ENCODE peak calls at places on chromosomes 3 and 15, in six cellular contexts. One of them, this sample, is unnamed.

GRCh38 chr3:32886296-32886695 is 65.1 kb upstream of the CCR4 start:
- DNase-seq in stimulated activated CD8-positive, alpha-beta memory T cell treated with anti-CD3 and anti-CD28 coated beads, Interleukin-15, amount 100 ng/mL, for 4 hours: no peak
- DNase-seq in activated CD4-positive, alpha-beta T cell treated with anti-CD3 and anti-CD28 coated beads for 24 hours: no peak
- DNase-seq in EL: no peak
- DNase-seq in endothelial cell: no peak
- DNase-seq in right atrium auricular region: no peak
- DNase-seq in this sample: no peak

GRCh38 chr3:50464578-50464977 is 38.9 kb downstream of the CACNA2D2 start:
- DNase-seq in stimulated activated CD8-positive, alpha-beta memory T cell treated with anti-CD3 and anti-CD28 coated beads, Interleukin-15, amount 100 ng/mL, for 4 hours: no peak
- DNase-seq in activated CD4-positive, alpha-beta T cell treated with anti-CD3 and anti-CD28 coated beads for 24 hours: no peak
- DNase-seq in EL: no peak
- DNase-seq in endothelial cell: no peak
- DNase-seq in right atrium auricular region: no peak
- DNase-seq in this sample: no peak

GRCh38 chr3:115398481-115398880 is 224.8 kb upstream of the GAP43 start:
- DNase-seq in stimulated activated CD8-positive, alpha-beta memory T cell treated with anti-CD3 and anti-CD28 coated beads, Interleukin-15, amount 100 ng/mL, for 4 hours: no peak
- DNase-seq in activated CD4-positive, alpha-beta T cell treated with anti-CD3 and anti-CD28 coated beads for 24 hours: no peak
- DNase-seq in EL: no peak
- DNase-seq in endothelial cell: no peak
- DNase-seq in right atrium auricular region: no peak
- DNase-seq in this sample: no peak

GRCh38 chr15:35546581-35547381 is 816 bp upstream of the DPH6 start:
- DNase-seq in stimulated activated CD8-positive, alpha-beta memory T cell treated with anti-CD3 and anti-CD28 coated beads, Interleukin-15, amount 100 ng/mL, for 4 hours: no peak
- DNase-seq in activated CD4-positive, alpha-beta T cell treated with anti-CD3 and anti-CD28 coated beads for 24 hours: no peak
- DNase-seq in EL: no peak
- DNase-seq in endothelial cell: no peak
- DNase-seq in right atrium auricular region: no peak
- DNase-seq in this sample: peak

GRCh38 chr3:111338059-111338698 is 203.8 kb upstream of the CD96 start:
- DNase-seq in stimulated activated CD8-positive, alpha-beta memory T cell treated with anti-CD3 and anti-CD28 coated beads, Interleukin-15, amount 100 ng/mL, for 4 hours: no peak
- DNase-seq in activated CD4-positive, alpha-beta T cell treated with anti-CD3 and anti-CD28 coated beads for 24 hours: peak
- DNase-seq in EL: peak
- DNase-seq in endothelial cell: peak
- DNase-seq in right atrium auricular region: peak
- DNase-seq in this sample: no peak

GRCh38 chr15:68614621-68615035 is 35.8 kb downstream of the CORO2B start:
- DNase-seq in stimulated activated CD8-positive, alpha-beta memory T cell treated with anti-CD3 and anti-CD28 coated beads, Interleukin-15, amount 100 ng/mL, for 4 hours: no peak
- DNase-seq in activated CD4-positive, alpha-beta T cell treated with anti-CD3 and anti-CD28 coated beads for 24 hours: no peak
- DNase-seq in EL: no peak
- DNase-seq in endothelial cell: peak
- DNase-seq in right atrium auricular region: no peak
- DNase-seq in this sample: no peak

GRCh38 chr3:169148448-169149348 is 514.8 kb downstream of the MECOM start:
- DNase-seq in stimulated activated CD8-positive, alpha-beta memory T cell treated with anti-CD3 and anti-CD28 coated beads, Interleukin-15, amount 100 ng/mL, for 4 hours: no peak
- DNase-seq in activated CD4-positive, alpha-beta T cell treated with anti-CD3 and anti-CD28 coated beads for 24 hours: no peak
- DNase-seq in EL: peak
- DNase-seq in endothelial cell: no peak
- DNase-seq in right atrium auricular region: no peak
- DNase-seq in this sample: no peak

GRCh38 chr15:45435124-45435903 is 57.0 kb upstream of the GATM start:
- DNase-seq in stimulated activated CD8-positive, alpha-beta memory T cell treated with anti-CD3 and anti-CD28 coated beads, Interleukin-15, amount 100 ng/mL, for 4 hours: no peak
- DNase-seq in activated CD4-positive, alpha-beta T cell treated with anti-CD3 and anti-CD28 coated beads for 24 hours: no peak
- DNase-seq in EL: no peak
- DNase-seq in endothelial cell: no peak
- DNase-seq in right atrium auricular region: no peak
- DNase-seq in this sample: no peak

GRCh38 chr15:64180235-64180824 is 17.5 kb upstream of the PPIB start:
- DNase-seq in stimulated activated CD8-positive, alpha-beta memory T cell treated with anti-CD3 and anti-CD28 coated beads, Interleukin-15, amount 100 ng/mL, for 4 hours: no peak
- DNase-seq in activated CD4-positive, alpha-beta T cell treated with anti-CD3 and anti-CD28 coated beads for 24 hours: no peak
- DNase-seq in EL: no peak
- DNase-seq in endothelial cell: no peak
- DNase-seq in right atrium auricular region: no peak
- DNase-seq in this sample: no peak

GRCh38 chr15:69299451-69300128 is 878 bp downstream of the PAQR5 start:
- DNase-seq in stimulated activated CD8-positive, alpha-beta memory T cell treated with anti-CD3 and anti-CD28 coated beads, Interleukin-15, amount 100 ng/mL, for 4 hours: no peak
- DNase-seq in activated CD4-positive, alpha-beta T cell treated with anti-CD3 and anti-CD28 coated beads for 24 hours: no peak
- DNase-seq in EL: no peak
- DNase-seq in endothelial cell: no peak
- DNase-seq in right atrium auricular region: no peak
- DNase-seq in this sample: no peak

GRCh38 chr3:80769683-80770082 is 991.8 kb downstream of the GBE1 start:
- DNase-seq in stimulated activated CD8-positive, alpha-beta memory T cell treated with anti-CD3 and anti-CD28 coated beads, Interleukin-15, amount 100 ng/mL, for 4 hours: no peak
- DNase-seq in activated CD4-positive, alpha-beta T cell treated with anti-CD3 and anti-CD28 coated beads for 24 hours: no peak
- DNase-seq in EL: no peak
- DNase-seq in endothelial cell: peak
- DNase-seq in right atrium auricular region: no peak
- DNase-seq in this sample: no peak

GRCh38 chr15:58469432-58470353 is 37.9 kb downstream of the LIPC start:
- DNase-seq in stimulated activated CD8-positive, alpha-beta memory T cell treated with anti-CD3 and anti-CD28 coated beads, Interleukin-15, amount 100 ng/mL, for 4 hours: no peak
- DNase-seq in activated CD4-positive, alpha-beta T cell treated with anti-CD3 and anti-CD28 coated beads for 24 hours: no peak
- DNase-seq in EL: peak
- DNase-seq in endothelial cell: no peak
- DNase-seq in right atrium auricular region: peak
- DNase-seq in this sample: no peak

GRCh38 chr3:53801319-53801718 is 44.9 kb downstream of the CHDH start:
- DNase-seq in stimulated activated CD8-positive, alpha-beta memory T cell treated with anti-CD3 and anti-CD28 coated beads, Interleukin-15, amount 100 ng/mL, for 4 hours: no peak
- DNase-seq in activated CD4-positive, alpha-beta T cell treated with anti-CD3 and anti-CD28 coated beads for 24 hours: no peak
- DNase-seq in EL: no peak
- DNase-seq in endothelial cell: no peak
- DNase-seq in right atrium auricular region: no peak
- DNase-seq in this sample: no peak

GRCh38 chr3:30315452-30315851 is 290.9 kb upstream of the TGFBR2 start:
- DNase-seq in stimulated activated CD8-positive, alpha-beta memory T cell treated with anti-CD3 and anti-CD28 coated beads, Interleukin-15, amount 100 ng/mL, for 4 hours: no peak
- DNase-seq in activated CD4-positive, alpha-beta T cell treated with anti-CD3 and anti-CD28 coated beads for 24 hours: no peak
- DNase-seq in EL: peak
- DNase-seq in endothelial cell: no peak
- DNase-seq in right atrium auricular region: no peak
- DNase-seq in this sample: no peak

GRCh38 chr3:16207031-16207430 is 32.6 kb downstream of the GALNT15 start:
- DNase-seq in stimulated activated CD8-positive, alpha-beta memory T cell treated with anti-CD3 and anti-CD28 coated beads, Interleukin-15, amount 100 ng/mL, for 4 hours: no peak
- DNase-seq in activated CD4-positive, alpha-beta T cell treated with anti-CD3 and anti-CD28 coated beads for 24 hours: no peak
- DNase-seq in EL: no peak
- DNase-seq in endothelial cell: no peak
- DNase-seq in right atrium auricular region: no peak
- DNase-seq in this sample: no peak

GRCh38 chr3:189914799-189915198 is 205.9 kb downstream of the P3H2 start:
- DNase-seq in stimulated activated CD8-positive, alpha-beta memory T cell treated with anti-CD3 and anti-CD28 coated beads, Interleukin-15, amount 100 ng/mL, for 4 hours: no peak
- DNase-seq in activated CD4-positive, alpha-beta T cell treated with anti-CD3 and anti-CD28 coated beads for 24 hours: no peak
- DNase-seq in EL: peak
- DNase-seq in endothelial cell: no peak
- DNase-seq in right atrium auricular region: no peak
- DNase-seq in this sample: no peak